ENCODE peak calls at places on chromosomes 6 and 20, in five cellular contexts. One of them, this sample, is unnamed.

GRCh38 chr6:71496018-71496800 is 207.6 kb downstream of the OGFRL1 start:
- DNase-seq in nephron progenitor cell: no peak
- DNase-seq in hippocampal formation: no peak
- DNase-seq in progenitor cell of endocrine pancreas: no peak
- DNase-seq in KG1: no peak
- DNase-seq in this sample: no peak

GRCh38 chr20:50350510-50351249 is 159.5 kb upstream of the PTPN1 start:
- DNase-seq in hippocampal formation: no peak
- DNase-seq in nephron progenitor cell: no peak
- DNase-seq in KG1: no peak
- DNase-seq in progenitor cell of endocrine pancreas: no peak
- DNase-seq in this sample: no peak

GRCh38 chr6:46191961-46192360 is 21.2 kb upstream of the ENPP5 start:
- DNase-seq in hippocampal formation: no peak
- DNase-seq in KG1: no peak
- DNase-seq in nephron progenitor cell: no peak
- DNase-seq in progenitor cell of endocrine pancreas: no peak
- DNase-seq in this sample: no peak

GRCh38 chr6:166656269-166657206 is 29.5 kb upstream of the RPS6KA2 start:
- DNase-seq in KG1: no peak
- DNase-seq in nephron progenitor cell: no peak
- DNase-seq in hippocampal formation: no peak
- DNase-seq in progenitor cell of endocrine pancreas: no peak
- DNase-seq in this sample: no peak

GRCh38 chr6:112372213-112372806 is 25.2 kb downstream of the RFPL4B start:
- DNase-seq in nephron progenitor cell: no peak
- DNase-seq in KG1: no peak
- DNase-seq in progenitor cell of endocrine pancreas: no peak
- DNase-seq in hippocampal formation: no peak
- DNase-seq in this sample: no peak

GRCh38 chr6:111566222-111566717 is 39.4 kb downstream of the TRAF3IP2 start:
- DNase-seq in nephron progenitor cell: no peak
- DNase-seq in progenitor cell of endocrine pancreas: no peak
- DNase-seq in KG1: no peak
- DNase-seq in hippocampal formation: no peak
- DNase-seq in this sample: no peak

GRCh38 chr20:584375-585301 is 25.5 kb downstream of the TCF15 start:
- DNase-seq in KG1: no peak
- DNase-seq in nephron progenitor cell: no peak
- DNase-seq in hippocampal formation: no peak
- DNase-seq in progenitor cell of endocrine pancreas: no peak
- DNase-seq in this sample: no peak

GRCh38 chr6:167079853-167080297 is 43.0 kb upstream of the CCR6 start:
- DNase-seq in KG1: no peak
- DNase-seq in nephron progenitor cell: no peak
- DNase-seq in hippocampal formation: no peak
- DNase-seq in progenitor cell of endocrine pancreas: no peak
- DNase-seq in this sample: no peak

GRCh38 chr6:30781697-30782424 is 37.5 kb upstream of the IER3 start:
- DNase-seq in progenitor cell of endocrine pancreas: no peak
- DNase-seq in nephron progenitor cell: no peak
- DNase-seq in KG1: peak; percentile 45
- DNase-seq in hippocampal formation: peak; percentile 89
- DNase-seq in this sample: no peak

GRCh38 chr6:150865043-150865405 is 478 bp upstream of the MTHFD1L start:
- DNase-seq in nephron progenitor cell: no peak
- DNase-seq in hippocampal formation: no peak
- DNase-seq in KG1: no peak
- DNase-seq in progenitor cell of endocrine pancreas: no peak
- DNase-seq in this sample: no peak

GRCh38 chr20:37239026-37239451 is 22.6 kb downstream of the GHRH start:
- DNase-seq in progenitor cell of endocrine pancreas: no peak
- DNase-seq in hippocampal formation: no peak
- DNase-seq in nephron progenitor cell: no peak
- DNase-seq in KG1: no peak
- DNase-seq in this sample: no peak

GRCh38 chr6:6657085-6657819 is 68.7 kb downstream of the LY86 start:
- DNase-seq in KG1: no peak
- DNase-seq in progenitor cell of endocrine pancreas: no peak
- DNase-seq in hippocampal formation: no peak
- DNase-seq in nephron progenitor cell: no peak
- DNase-seq in this sample: no peak

GRCh38 chr20:60125521-60125920 is 167.3 kb downstream of the CDH26 start:
- DNase-seq in nephron progenitor cell: no peak
- DNase-seq in KG1: no peak
- DNase-seq in hippocampal formation: no peak
- DNase-seq in progenitor cell of endocrine pancreas: no peak
- DNase-seq in this sample: no peak